ENCODE peak calls at places on chromosomes 1 and 21, in five cellular contexts. V, X, Z, D and E are unnamed samples.

GRCh38 chr1:104765115-104765514 is 1015.4 kb downstream of the AMY1C start:
- DNase-seq in V (no peak), X (no peak), Z (no peak), D (no peak), E (no peak)

GRCh38 chr21:36909423-36909822 is 57.0 kb downstream of the HLCS start:
- DNase-seq in V (no peak), X (no peak), Z (no peak), D (no peak), E (no peak)

GRCh38 chr1:153548722-153549695 is at the start of gene S100A3:
- DNase-seq in V (no peak), X (peak; percentile 45), Z (no peak), D (no peak), E (no peak)

GRCh38 chr1:4397196-4397595 is 257.2 kb upstream of the AJAP1 start:
- DNase-seq in V (no peak), X (no peak), Z (no peak), D (no peak), E (no peak)

GRCh38 chr1:55600243-55600642 is 385.1 kb upstream of the USP24 start:
- DNase-seq in V (no peak), X (no peak), Z (no peak), D (no peak), E (no peak)

GRCh38 chr1:16960560-16961296 is 19.7 kb downstream of the MFAP2 start:
- DNase-seq in V (peak; percentile 97), X (peak; percentile 95), Z (peak; percentile 79), D (peak; percentile 71), E (no peak)

GRCh38 chr1:48025076-48025475 is 27.9 kb upstream of the TRABD2B start:
- DNase-seq in V (no peak), X (no peak), Z (no peak), D (no peak), E (peak; percentile 29)

GRCh38 chr21:45883090-45883489 is 98.5 kb upstream of the COL6A1 start:
- DNase-seq in V (no peak), X (no peak), Z (no peak), D (no peak), E (no peak)

GRCh38 chr1:199946305-199947155 is 81.0 kb upstream of the NR5A2 start:
- DNase-seq in V (no peak), X (no peak), Z (no peak), D (no peak), E (no peak)

GRCh38 chr21:15121655-15122120 is 56.9 kb upstream of the NRIP1 start:
- DNase-seq in V (peak; percentile 29), X (peak; percentile 45), Z (no peak), D (no peak), E (no peak)

GRCh38 chr1:112735752-112736151 is 20.6 kb upstream of the PPM1J start:
- DNase-seq in V (no peak), X (no peak), Z (no peak), D (no peak), E (no peak)

GRCh38 chr21:36654341-36654740 is 44.6 kb upstream of the SIM2 start:
- DNase-seq in V (no peak), X (no peak), Z (no peak), D (no peak), E (no peak)

GRCh38 chr1:145707183-145707867 is at the start of gene PDZK1:
- DNase-seq in V (no peak), X (no peak), Z (no peak), D (no peak), E (no peak)